ENCODE peak calls at places on chromosome 12, in nine cellular contexts. N, P, B, C, W, S, R, D and K are unnamed samples.

GRCh38 chr12:130976171-130976720 is 22.5 kb downstream of the ADGRD1 start:
- DNase-seq in N (no peak), P (no peak), B (no peak), C (no peak), W (no peak), S (no peak), R (no peak), D (no peak), K (no peak)

GRCh38 chr12:130764475-130765185 is 48.5 kb upstream of the RIMBP2 start:
- DNase-seq in N (no peak), P (no peak), B (no peak), C (peak), W (no peak), S (no peak), R (no peak), D (no peak), K (no peak)

GRCh38 chr12:62732861-62733427 is 202.0 kb downstream of the PPM1H start:
- DNase-seq in N (no peak), P (no peak), B (peak), C (peak), W (no peak), S (no peak), R (no peak), D (no peak), K (no peak)

GRCh38 chr12:93146278-93146939 is 217.3 kb upstream of the EEA1 start:
- DNase-seq in N (no peak), P (no peak), B (no peak), C (peak), W (no peak), S (no peak), R (no peak), D (no peak), K (no peak)

GRCh38 chr12:77343291-77343690 is 277.9 kb upstream of the E2F7 start:
- DNase-seq in N (no peak), P (no peak), B (no peak), C (peak), W (no peak), S (no peak), R (no peak), D (no peak), K (no peak)

GRCh38 chr12:59600174-59600573 is 4.3 kb downstream of the SLC16A7 start:
- DNase-seq in N (no peak), P (no peak), B (no peak), C (no peak), W (no peak), S (no peak), R (no peak), D (no peak), K (no peak)

GRCh38 chr12:101619868-101620761 is 25.3 kb downstream of the MYBPC1 start:
- DNase-seq in N (no peak), P (no peak), B (no peak), C (no peak), W (peak), S (no peak), R (no peak), D (no peak), K (no peak)

GRCh38 chr12:66187822-66188221 is 1.2 kb upstream of the IRAK3 start:
- DNase-seq in N (no peak), P (no peak), B (no peak), C (no peak), W (no peak), S (no peak), R (no peak), D (no peak), K (no peak)

GRCh38 chr12:57258977-57259970 is 8.3 kb upstream of the STAC3 start:
- DNase-seq in N (no peak), P (no peak), B (no peak), C (no peak), W (no peak), S (no peak), R (no peak), D (no peak), K (no peak)

GRCh38 chr12:130418261-130418660 is 80.6 kb downstream of the PIWIL1 start:
- DNase-seq in N (no peak), P (no peak), B (no peak), C (no peak), W (no peak), S (no peak), R (no peak), D (no peak), K (no peak)

GRCh38 chr12:88665051-88665450 is 84.8 kb upstream of the KITLG start:
- DNase-seq in N (no peak), P (no peak), B (no peak), C (peak), W (no peak), S (no peak), R (no peak), D (no peak), K (no peak)

GRCh38 chr12:53868516-53868986 is 70.1 kb upstream of the HOXC13 start:
- DNase-seq in N (no peak), P (no peak), B (peak), C (peak), W (no peak), S (no peak), R (no peak), D (no peak), K (no peak)

GRCh38 chr12:12716151-12716844 is 870 bp upstream of the CDKN1B start:
- DNase-seq in N (peak), P (no peak), B (no peak), C (no peak), W (no peak), S (no peak), R (peak), D (no peak), K (no peak)

GRCh38 chr12:95633049-95633545 is 81.8 kb upstream of the USP44 start:
- DNase-seq in N (no peak), P (no peak), B (peak), C (peak), W (no peak), S (no peak), R (no peak), D (no peak), K (no peak)

GRCh38 chr12:22684526-22685118 is 59.7 kb downstream of the ETNK1 start:
- DNase-seq in N (no peak), P (no peak), B (no peak), C (peak), W (peak), S (no peak), R (no peak), D (no peak), K (peak)

GRCh38 chr12:12181516-12181915 is 85.3 kb downstream of the LRP6 start:
- DNase-seq in N (no peak), P (no peak), B (no peak), C (peak), W (no peak), S (no peak), R (no peak), D (no peak), K (no peak)

GRCh38 chr12:111596985-111597730 is 2.0 kb downstream of the ATXN2 start:
- DNase-seq in N (peak), P (no peak), B (peak), C (peak), W (no peak), S (no peak), R (peak), D (peak), K (peak)

GRCh38 chr12:105235747-105236476 is at the start of gene APPL2:
- DNase-seq in N (peak), P (peak), B (peak), C (peak), W (peak), S (peak), R (peak), D (peak), K (peak)

GRCh38 chr12:120453060-120453761 is 7.0 kb downstream of the GATC start:
- DNase-seq in N (no peak), P (no peak), B (no peak), C (no peak), W (no peak), S (no peak), R (no peak), D (no peak), K (no peak)